ENCODE peak calls at places on chromosomes 1 and 21, in five cellular contexts. One of them, this sample, is unnamed.

GRCh38 chr1:186424539-186424938 is 36.4 kb downstream of the PDC start:
- DNase-seq in SK-N-SH: no peak
- DNase-seq in fibroblast of lung: peak; percentile 13
- DNase-seq in HCT116: no peak
- DNase-seq in transverse colon: no peak
- DNase-seq in this sample: no peak

GRCh38 chr1:220691039-220691684 is 999 bp downstream of the C1orf115 start:
- DNase-seq in SK-N-SH: no peak
- DNase-seq in fibroblast of lung: no peak
- DNase-seq in HCT116: no peak
- DNase-seq in transverse colon: peak; percentile 51
- DNase-seq in this sample: no peak

GRCh38 chr1:8116892-8117262 is 90.8 kb upstream of the ERRFI1 start:
- DNase-seq in SK-N-SH: no peak
- DNase-seq in fibroblast of lung: peak; percentile 90
- DNase-seq in HCT116: no peak
- DNase-seq in transverse colon: peak; percentile 39
- DNase-seq in this sample: no peak

GRCh38 chr1:7564097-7564496 is 207.0 kb upstream of the VAMP3 start:
- DNase-seq in SK-N-SH: no peak
- DNase-seq in fibroblast of lung: no peak
- DNase-seq in HCT116: no peak
- DNase-seq in transverse colon: no peak
- DNase-seq in this sample: peak; percentile 94

GRCh38 chr1:201721131-201722049 is 107.6 kb upstream of the IPO9 start:
- DNase-seq in SK-N-SH: no peak
- DNase-seq in fibroblast of lung: peak; percentile 81
- DNase-seq in HCT116: no peak
- DNase-seq in transverse colon: no peak
- DNase-seq in this sample: peak; percentile 82

GRCh38 chr1:23913212-23913880 is at the start of gene CNR2:
- DNase-seq in SK-N-SH: no peak
- DNase-seq in fibroblast of lung: no peak
- DNase-seq in HCT116: no peak
- DNase-seq in transverse colon: peak; percentile 26
- DNase-seq in this sample: no peak

GRCh38 chr21:45769239-45769758 is 125.8 kb downstream of the PCBP3 start:
- DNase-seq in SK-N-SH: no peak
- DNase-seq in fibroblast of lung: no peak
- DNase-seq in HCT116: no peak
- DNase-seq in transverse colon: no peak
- DNase-seq in this sample: no peak

GRCh38 chr1:203196371-203196770 is 9.9 kb upstream of the CHI3L1 start:
- DNase-seq in SK-N-SH: no peak
- DNase-seq in fibroblast of lung: peak; percentile 42
- DNase-seq in HCT116: no peak
- DNase-seq in transverse colon: no peak
- DNase-seq in this sample: no peak

GRCh38 chr1:166133857-166134256 is 32.9 kb downstream of the FAM78B start:
- DNase-seq in SK-N-SH: no peak
- DNase-seq in fibroblast of lung: no peak
- DNase-seq in HCT116: no peak
- DNase-seq in transverse colon: no peak
- DNase-seq in this sample: no peak

GRCh38 chr1:32958827-32959226 is 5.8 kb downstream of the RNF19B start:
- DNase-seq in SK-N-SH: no peak
- DNase-seq in fibroblast of lung: no peak
- DNase-seq in HCT116: no peak
- DNase-seq in transverse colon: no peak
- DNase-seq in this sample: no peak

GRCh38 chr1:147630447-147630846 is 39.9 kb downstream of the ACP6 start:
- DNase-seq in SK-N-SH: no peak
- DNase-seq in fibroblast of lung: peak; percentile 15
- DNase-seq in HCT116: no peak
- DNase-seq in transverse colon: no peak
- DNase-seq in this sample: no peak

GRCh38 chr1:45554198-45554597 is 3.6 kb downstream of the AKR1A1 start:
- DNase-seq in SK-N-SH: no peak
- DNase-seq in fibroblast of lung: no peak
- DNase-seq in HCT116: no peak
- DNase-seq in transverse colon: no peak
- DNase-seq in this sample: no peak

GRCh38 chr1:180143359-180143758 is 11.3 kb upstream of the QSOX1 start:
- DNase-seq in SK-N-SH: no peak
- DNase-seq in fibroblast of lung: no peak
- DNase-seq in HCT116: no peak
- DNase-seq in transverse colon: no peak
- DNase-seq in this sample: no peak

GRCh38 chr1:64031191-64031590 is 172.2 kb upstream of the UBE2U start:
- DNase-seq in SK-N-SH: no peak
- DNase-seq in fibroblast of lung: peak; percentile 63
- DNase-seq in HCT116: no peak
- DNase-seq in transverse colon: no peak
- DNase-seq in this sample: no peak

GRCh38 chr1:210573141-210573540 is 244.4 kb downstream of the HHAT start:
- DNase-seq in SK-N-SH: no peak
- DNase-seq in fibroblast of lung: no peak
- DNase-seq in HCT116: no peak
- DNase-seq in transverse colon: no peak
- DNase-seq in this sample: no peak

GRCh38 chr1:229303855-229304254 is 32.9 kb downstream of the RAB4A start:
- DNase-seq in SK-N-SH: no peak
- DNase-seq in fibroblast of lung: no peak
- DNase-seq in HCT116: no peak
- DNase-seq in transverse colon: no peak
- DNase-seq in this sample: no peak

GRCh38 chr1:43530483-43531452 is at the start of gene PTPRF:
- DNase-seq in SK-N-SH: peak; percentile 95
- DNase-seq in fibroblast of lung: peak; percentile 52
- DNase-seq in HCT116: no peak
- DNase-seq in transverse colon: peak; percentile 81
- DNase-seq in this sample: peak; percentile 69

GRCh38 chr1:226349801-226350503 is 41.0 kb upstream of the LIN9 start:
- DNase-seq in SK-N-SH: peak; percentile 36
- DNase-seq in fibroblast of lung: no peak
- DNase-seq in HCT116: no peak
- DNase-seq in transverse colon: no peak
- DNase-seq in this sample: no peak

GRCh38 chr1:8702121-8702520 is 115.3 kb downstream of the RERE start:
- DNase-seq in SK-N-SH: peak; percentile 33
- DNase-seq in fibroblast of lung: no peak
- DNase-seq in HCT116: no peak
- DNase-seq in transverse colon: peak; percentile 57
- DNase-seq in this sample: peak; percentile 21

GRCh38 chr1:43573066-43573799 is 42.5 kb downstream of the PTPRF start:
- DNase-seq in SK-N-SH: no peak
- DNase-seq in fibroblast of lung: no peak
- DNase-seq in HCT116: no peak
- DNase-seq in transverse colon: no peak
- DNase-seq in this sample: no peak

GRCh38 chr1:182331412-182331811 is 60.2 kb downstream of the GLUL start:
- DNase-seq in SK-N-SH: no peak
- DNase-seq in fibroblast of lung: no peak
- DNase-seq in HCT116: no peak
- DNase-seq in transverse colon: no peak
- DNase-seq in this sample: no peak

GRCh38 chr1:100458925-100459814 is 78.8 kb upstream of the GPR88 start:
- DNase-seq in SK-N-SH: peak; percentile 62
- DNase-seq in fibroblast of lung: peak; percentile 72
- DNase-seq in HCT116: peak; percentile 63
- DNase-seq in transverse colon: peak; percentile 78
- DNase-seq in this sample: peak; percentile 72

DNA sequence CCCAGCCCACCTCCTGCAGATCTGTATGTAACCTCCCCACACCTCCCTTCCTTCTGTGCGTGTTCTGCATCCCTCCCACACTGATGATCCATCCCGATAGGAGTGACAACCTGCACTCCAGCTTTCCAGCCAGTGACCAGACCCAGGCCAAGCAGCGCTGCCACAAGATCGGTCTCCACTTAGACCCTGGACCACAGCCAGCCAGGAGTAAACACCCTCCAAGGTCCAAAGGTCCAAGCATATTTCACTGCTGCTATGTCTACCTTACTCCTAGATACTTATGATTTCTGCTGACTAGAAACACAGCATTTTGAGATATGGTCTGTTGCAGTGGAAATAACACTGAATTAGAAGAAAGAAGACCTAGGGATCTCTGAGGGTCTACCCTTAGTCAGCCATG is 176.2 kb downstream of the BRINP2 start:
- DNase-seq in SK-N-SH: no peak
- DNase-seq in fibroblast of lung: no peak
- DNase-seq in HCT116: no peak
- DNase-seq in transverse colon: peak; percentile 83
- DNase-seq in this sample: no peak
- H3K27ac ChIP-seq in SK-N-SH: no peak overlapping the region
- H3K27ac ChIP-seq in fibroblast of lung: no peak overlapping the region
- H3K27ac ChIP-seq in HCT116: no peak overlapping the region
- H3K27ac ChIP-seq in transverse colon: peak overlapping the region; percentile 37
- H3K27ac ChIP-seq in this sample: no peak overlapping the region

GRCh38 chr1:156489935-156490293 is 10.7 kb downstream of the MEF2D start:
- DNase-seq in SK-N-SH: no peak
- DNase-seq in fibroblast of lung: no peak
- DNase-seq in HCT116: no peak
- DNase-seq in transverse colon: no peak
- DNase-seq in this sample: no peak

GRCh38 chr1:156491151-156491949 is 9.2 kb downstream of the MEF2D start:
- DNase-seq in SK-N-SH: no peak
- DNase-seq in fibroblast of lung: no peak
- DNase-seq in HCT116: no peak
- DNase-seq in transverse colon: no peak
- DNase-seq in this sample: no peak

GRCh38 chr1:156492013-156492590 is 8.5 kb downstream of the MEF2D start:
- DNase-seq in SK-N-SH: no peak
- DNase-seq in fibroblast of lung: no peak
- DNase-seq in HCT116: no peak
- DNase-seq in transverse colon: no peak
- DNase-seq in this sample: no peak

GRCh38 chr1:156489166-156489934 is 11.2 kb downstream of the MEF2D start:
- DNase-seq in SK-N-SH: peak; percentile 54
- DNase-seq in fibroblast of lung: no peak
- DNase-seq in HCT116: no peak
- DNase-seq in transverse colon: no peak
- DNase-seq in this sample: peak; percentile 100

DNA sequence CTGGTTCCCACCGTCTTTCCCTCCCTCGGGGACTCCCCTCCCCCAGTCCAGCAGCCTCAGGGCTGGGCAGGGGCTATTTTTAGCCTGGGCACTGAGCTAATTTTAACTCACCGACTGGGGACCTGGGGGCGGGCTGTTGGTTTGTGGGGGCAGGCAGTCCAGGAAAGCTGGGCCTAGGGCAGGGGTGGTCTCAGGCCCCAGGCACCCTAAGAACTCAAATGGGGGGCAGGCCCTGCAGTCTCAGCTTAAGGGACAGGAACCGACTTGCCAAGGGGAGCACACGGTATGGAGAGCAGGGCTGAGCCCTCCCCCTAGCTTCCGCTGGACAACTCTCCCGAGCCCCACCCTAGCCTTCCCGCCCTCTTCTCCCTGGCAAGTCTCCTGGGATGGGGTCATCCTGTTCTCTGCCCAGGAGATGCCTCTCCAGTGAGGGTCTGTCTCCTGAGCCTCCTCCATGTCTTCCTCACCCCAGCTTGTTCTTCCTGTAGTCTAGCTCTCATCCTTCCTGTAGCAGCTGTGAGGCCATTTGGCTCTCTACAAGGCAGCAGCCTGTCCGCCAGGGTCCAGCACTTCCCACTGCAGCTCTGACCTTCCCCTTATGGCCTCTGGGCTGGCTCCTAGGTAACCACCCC is 10.1 kb downstream of the MEF2D start:
- DNase-seq in SK-N-SH: peak; percentile 46
- DNase-seq in fibroblast of lung: no peak
- DNase-seq in HCT116: no peak
- DNase-seq in transverse colon: peak; percentile 38
- DNase-seq in this sample: peak; percentile 81
- TF ChIP-seq CTCF in SK-N-SH: no peak
- TF ChIP-seq CTCF in fibroblast of lung: peak; percentile 13
- TF ChIP-seq CTCF in HCT116: no peak
- TF ChIP-seq CTCF in transverse colon: no peak
- TF ChIP-seq CTCF in this sample: peak; percentile 24

DNA sequence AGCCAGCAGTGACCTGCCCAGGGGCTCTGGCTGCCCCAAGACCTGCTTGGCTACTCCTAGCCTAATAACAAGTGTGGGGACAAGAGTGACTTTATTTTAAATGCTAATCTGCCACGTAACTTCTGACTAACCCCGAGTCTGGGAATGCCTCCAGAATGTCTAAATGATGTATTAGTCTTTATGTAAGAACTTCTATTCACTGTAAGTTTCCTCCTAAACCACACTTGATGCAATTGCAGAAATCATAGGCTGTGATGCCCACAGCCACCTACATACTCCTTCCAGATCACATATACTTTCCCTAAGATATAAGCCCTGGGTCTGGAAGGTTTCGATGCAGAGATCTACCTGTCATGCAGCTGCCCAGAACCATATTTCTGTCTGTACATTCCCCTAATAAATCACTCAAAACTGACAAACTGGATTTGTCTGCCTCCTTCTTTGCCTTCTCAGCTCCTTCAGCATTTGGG is 5.9 kb upstream of the VPS45 start:
- DNase-seq in SK-N-SH: no peak
- DNase-seq in fibroblast of lung: peak; percentile 97
- DNase-seq in HCT116: peak; percentile 28
- DNase-seq in transverse colon: no peak
- DNase-seq in this sample: no peak
- H3K27ac ChIP-seq in SK-N-SH: peak overlapping the region; percentile 60
- H3K27ac ChIP-seq in fibroblast of lung: peak overlapping the region; percentile 8
- H3K27ac ChIP-seq in HCT116: no peak overlapping the region
- H3K27ac ChIP-seq in transverse colon: peak overlapping the region; percentile 60
- H3K27ac ChIP-seq in this sample: no peak overlapping the region

GRCh38 chr1:177568702-177569101 is 397.9 kb downstream of the BRINP2 start:
- DNase-seq in SK-N-SH: no peak
- DNase-seq in fibroblast of lung: no peak
- DNase-seq in HCT116: no peak
- DNase-seq in transverse colon: no peak
- DNase-seq in this sample: no peak

GRCh38 chr1:177566495-177566894 is 395.7 kb downstream of the BRINP2 start:
- DNase-seq in SK-N-SH: no peak
- DNase-seq in fibroblast of lung: no peak
- DNase-seq in HCT116: no peak
- DNase-seq in transverse colon: peak; percentile 13
- DNase-seq in this sample: no peak

GRCh38 chr1:177571076-177571475 is 398.8 kb downstream of the SEC16B start:
- DNase-seq in SK-N-SH: no peak
- DNase-seq in fibroblast of lung: no peak
- DNase-seq in HCT116: no peak
- DNase-seq in transverse colon: no peak
- DNase-seq in this sample: no peak

GRCh38 chr1:177569476-177569875 is 398.7 kb downstream of the BRINP2 start:
- DNase-seq in SK-N-SH: no peak
- DNase-seq in fibroblast of lung: peak; percentile 76
- DNase-seq in HCT116: no peak
- DNase-seq in transverse colon: no peak
- DNase-seq in this sample: no peak

DNA sequence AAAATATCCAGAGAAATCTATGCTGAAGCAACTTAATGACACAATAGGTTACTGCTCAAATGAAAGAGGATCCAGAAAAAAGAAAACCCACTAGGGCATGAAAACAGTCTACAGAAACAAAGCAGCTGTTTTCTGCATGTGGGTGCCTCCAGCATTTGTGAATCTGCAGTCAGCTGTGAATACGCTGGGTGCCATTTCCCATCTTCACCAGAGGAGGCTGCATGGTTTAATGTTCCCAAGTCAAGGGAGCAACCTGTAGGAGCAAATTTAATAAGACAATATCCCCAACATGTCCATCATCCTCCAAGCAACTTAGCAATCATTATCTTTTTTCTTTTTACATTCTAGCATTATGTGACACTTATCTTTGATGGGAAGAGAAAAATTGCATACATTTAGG is 396.6 kb downstream of the BRINP2 start:
- DNase-seq in SK-N-SH: no peak
- DNase-seq in fibroblast of lung: no peak
- DNase-seq in HCT116: peak; percentile 19
- DNase-seq in transverse colon: no peak
- DNase-seq in this sample: peak; percentile 52
- TF ChIP-seq CTCF in SK-N-SH: no peak
- TF ChIP-seq CTCF in fibroblast of lung: peak; percentile 36
- TF ChIP-seq CTCF in HCT116: no peak
- TF ChIP-seq CTCF in transverse colon: peak; percentile 30
- TF ChIP-seq CTCF in this sample: peak; percentile 73

This sample was measured in WERI-Rb-1.